ENCODE peak calls at places on chromosome 10, in ten cellular contexts. X is hepatocyte; D is right atrium auricular region; J is GM23338; A is A549; S is CD8-positive, alpha-beta memory T cell; B is breast epithelium; F is lung; W is cardiac muscle cell; Z is SJSA1. P is an unnamed sample.

GRCh38 chr10:133420028-133420427 is 4.4 kb downstream of the SPRN start:
- DNase-seq in X (peak; percentile 3), D (no peak), J (no peak), A (no peak), S (no peak), B (no peak), F (no peak), W (no peak), Z (no peak), P (no peak)

GRCh38 chr10:59606551-59606961 is 103.1 kb downstream of the SLC16A9 start:
- DNase-seq in X (no peak), D (no peak), J (no peak), A (no peak), S (no peak), B (no peak), F (no peak), W (no peak), Z (no peak), P (no peak)

GRCh38 chr10:93813507-93814465 is 56.0 kb downstream of the LGI1 start:
- DNase-seq in X (peak; percentile 55), D (peak; percentile 62), J (peak; percentile 79), A (peak; percentile 44), S (no peak), B (peak; percentile 19), F (peak; percentile 56), W (peak; percentile 58), Z (peak; percentile 65), P (no peak)

GRCh38 chr10:68047554-68048327 is 27.3 kb downstream of the HERC4 start:
- DNase-seq in X (no peak), D (no peak), J (no peak), A (no peak), S (no peak), B (no peak), F (no peak), W (no peak), Z (no peak), P (no peak)

GRCh38 chr10:90326498-90327267 is 531.2 kb downstream of the HTR7 start:
- DNase-seq in X (no peak), D (no peak), J (no peak), A (no peak), S (no peak), B (no peak), F (no peak), W (no peak), Z (no peak), P (no peak)

GRCh38 chr10:28983799-28984198 is 305.1 kb upstream of the LYZL1 start:
- DNase-seq in X (no peak), D (no peak), J (no peak), A (no peak), S (no peak), B (no peak), F (no peak), W (no peak), Z (no peak), P (no peak)

GRCh38 chr10:96448021-96448457 is 65.7 kb downstream of the TLL2 start:
- DNase-seq in X (no peak), D (no peak), J (no peak), A (no peak), S (no peak), B (no peak), F (no peak), W (no peak), Z (no peak), P (no peak)

GRCh38 chr10:116848032-116848911 is 1.0 kb upstream of the ENO4 start:
- DNase-seq in X (no peak), D (no peak), J (peak; percentile 27), A (no peak), S (no peak), B (no peak), F (no peak), W (no peak), Z (no peak), P (no peak)

GRCh38 chr10:30639946-30640786 is 10.6 kb upstream of the LYZL2 start:
- DNase-seq in X (peak; percentile 69), D (no peak), J (peak; percentile 76), A (peak; percentile 49), S (peak; percentile 35), B (no peak), F (no peak), W (peak; percentile 59), Z (peak; percentile 22), P (no peak)

GRCh38 chr10:95728535-95728934 is 27.4 kb upstream of the ENTPD1 start:
- DNase-seq in X (no peak), D (no peak), J (no peak), A (no peak), S (no peak), B (no peak), F (no peak), W (no peak), Z (no peak), P (no peak)

GRCh38 chr10:35428521-35428920 is 92.2 kb downstream of the CCNY start:
- DNase-seq in X (no peak), D (no peak), J (no peak), A (no peak), S (no peak), B (no peak), F (no peak), W (no peak), Z (no peak), P (no peak)

GRCh38 chr10:63083904-63084689 is 49.0 kb upstream of the NRBF2 start:
- DNase-seq in X (peak; percentile 76), D (peak; percentile 77), J (peak; percentile 85), A (peak; percentile 41), S (peak; percentile 39), B (peak; percentile 76), F (peak; percentile 48), W (peak; percentile 72), Z (peak; percentile 29), P (peak; percentile 54)

GRCh38 chr10:73759512-73760115 is 15.4 kb downstream of the SEC24C start:
- DNase-seq in X (peak; percentile 46), D (no peak), J (peak; percentile 30), A (no peak), S (peak; percentile 49), B (no peak), F (peak; percentile 77), W (no peak), Z (no peak), P (no peak)

GRCh38 chr10:129035052-129035805 is 431.8 kb upstream of the MGMT start:
- DNase-seq in X (no peak), D (no peak), J (no peak), A (no peak), S (peak; percentile 82), B (no peak), F (no peak), W (no peak), Z (no peak), P (peak; percentile 82)

GRCh38 chr10:129465796-129466702 is 992 bp upstream of the MGMT start:
- DNase-seq in X (no peak), D (peak; percentile 49), J (no peak), A (no peak), S (no peak), B (no peak), F (no peak), W (no peak), Z (no peak), P (no peak)

GRCh38 chr10:110709964-110710587 is 65.9 kb downstream of the RBM20 start:
- DNase-seq in X (no peak), D (no peak), J (no peak), A (no peak), S (no peak), B (no peak), F (no peak), W (no peak), Z (no peak), P (no peak)
- H3K27ac ChIP-seq in X (no peak overlapping the region), D (peak overlapping the region; percentile 80), J (no peak overlapping the region), A (no peak overlapping the region), S (no peak overlapping the region), B (no peak overlapping the region), F (peak overlapping the region; percentile 63), W (no peak overlapping the region), Z (no peak overlapping the region), P (no peak overlapping the region)

GRCh38 chr10:131264110-131264788 is 47.3 kb downstream of the TCERG1L start:
- DNase-seq in X (no peak), D (no peak), J (no peak), A (no peak), S (no peak), B (no peak), F (no peak), W (no peak), Z (no peak), P (no peak)
- H3K4me3 ChIP-seq in X (no peak overlapping the region), D (no peak overlapping the region), J (no peak overlapping the region), A (no peak overlapping the region), S (no peak overlapping the region), B (no peak overlapping the region), F (no peak overlapping the region), W (no peak overlapping the region), Z (no peak overlapping the region), P (no peak overlapping the region)

GRCh38 chr10:66176772-66177171 is 749.1 kb upstream of the LRRTM3 start:
- DNase-seq in X (peak; percentile 12), D (no peak), J (no peak), A (no peak), S (no peak), B (no peak), F (no peak), W (no peak), Z (no peak), P (no peak)

GRCh38 chr10:66183028-66183427 is 742.8 kb upstream of the LRRTM3 start:
- DNase-seq in X (no peak), D (no peak), J (no peak), A (no peak), S (no peak), B (no peak), F (no peak), W (no peak), Z (no peak), P (no peak)

GRCh38 chr10:66180651-66181318 is 745.1 kb upstream of the LRRTM3 start:
- DNase-seq in X (peak; percentile 78), D (no peak), J (peak; percentile 82), A (peak; percentile 16), S (peak; percentile 29), B (no peak), F (no peak), W (peak; percentile 71), Z (peak; percentile 30), P (peak; percentile 11)
- H3K27ac ChIP-seq in X (no peak overlapping the region), D (no peak overlapping the region), J (no peak overlapping the region), A (no peak overlapping the region), S (no peak overlapping the region), B (no peak overlapping the region), F (no peak overlapping the region), W (no peak overlapping the region), Z (no peak overlapping the region), P (no peak overlapping the region)

DNA sequence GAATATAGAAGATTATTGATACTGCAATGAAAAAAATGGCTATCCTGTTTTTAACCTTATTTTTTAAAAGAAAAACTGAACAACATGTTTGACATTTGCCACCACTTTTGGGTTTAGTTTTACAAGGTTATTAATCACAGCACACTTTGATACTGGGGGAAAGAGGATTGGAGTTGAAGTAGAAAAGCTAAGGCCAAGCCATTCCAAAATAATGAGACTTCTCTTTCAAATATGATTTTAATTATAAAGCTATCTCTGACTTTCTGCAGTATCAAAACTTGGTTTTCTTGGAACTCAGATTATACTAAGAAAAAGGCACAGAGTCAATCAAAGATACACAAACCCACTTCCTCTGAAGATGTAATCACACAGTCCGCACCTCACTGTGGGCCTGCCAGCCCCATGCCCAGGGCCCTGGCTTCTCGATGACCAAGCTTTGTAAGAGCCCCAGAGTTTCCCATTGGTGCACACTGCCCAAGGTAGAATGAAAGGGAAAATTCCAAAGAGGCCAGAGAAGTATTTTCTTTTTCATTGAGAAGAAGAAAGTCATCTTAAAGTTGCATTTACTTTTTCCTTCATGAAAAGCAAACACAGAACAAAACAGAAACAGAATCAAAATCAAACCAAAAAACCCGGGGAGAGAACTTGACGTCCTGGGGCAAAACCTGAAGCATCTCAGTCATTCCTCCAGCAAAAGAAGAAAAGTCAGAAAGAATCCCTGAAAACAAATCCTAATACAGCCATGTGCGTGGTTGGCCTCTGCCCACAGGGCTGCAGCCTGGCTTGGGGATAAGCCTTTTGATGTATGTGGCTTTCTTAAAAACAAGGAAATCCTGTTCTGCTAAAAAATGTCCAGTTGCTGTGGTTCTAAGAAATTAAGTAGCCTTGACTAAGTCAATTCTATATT is 187.7 kb upstream of the KLF6 start:
- DNase-seq in X (no peak), D (no peak), J (no peak), A (no peak), S (peak; percentile 17), B (no peak), F (no peak), W (no peak), Z (no peak), P (peak; percentile 43)
- H3K4me3 ChIP-seq in X (no peak overlapping the region), D (no peak overlapping the region), J (no peak overlapping the region), A (no peak overlapping the region), S (peak overlapping the region; percentile 24), B (no peak overlapping the region), F (no peak overlapping the region), W (no peak overlapping the region), Z (no peak overlapping the region), P (peak overlapping the region; percentile 36)